ENCODE peak calls at places on chromosomes 6 and 20, in six cellular contexts. One of them, this sample, is unnamed.
A peak's percentile ranks its signal among the peaks of the same experiment; 100 is the strongest.

GRCh38 chr6:125314019-125314581 is 12.3 kb upstream of the HDDC2 start:
- DNase-seq in trophoblast cell: peak; percentile 35
- DNase-seq in H1: no peak
- DNase-seq in mesenchymal stem cell: peak; percentile 70
- DNase-seq in neuronal stem cell: peak; percentile 45
- DNase-seq in IMR-90: peak; percentile 61
- DNase-seq in this sample: peak; percentile 56

GRCh38 chr6:28585335-28585734 is 59.7 kb downstream of the GPX5 start:
- DNase-seq in H1: no peak
- DNase-seq in trophoblast cell: peak; percentile 37
- DNase-seq in neuronal stem cell: no peak
- DNase-seq in IMR-90: peak; percentile 76
- DNase-seq in mesenchymal stem cell: peak; percentile 33
- DNase-seq in this sample: no peak

GRCh38 chr6:53579338-53579737 is 34.4 kb upstream of the GCLC start:
- DNase-seq in IMR-90: no peak
- DNase-seq in neuronal stem cell: no peak
- DNase-seq in H1: no peak
- DNase-seq in trophoblast cell: no peak
- DNase-seq in mesenchymal stem cell: no peak
- DNase-seq in this sample: no peak

GRCh38 chr20:52833901-52834300 is 138.3 kb upstream of the TSHZ2 start:
- DNase-seq in neuronal stem cell: no peak
- DNase-seq in mesenchymal stem cell: no peak
- DNase-seq in trophoblast cell: peak; percentile 21
- DNase-seq in IMR-90: no peak
- DNase-seq in H1: no peak
- DNase-seq in this sample: no peak

GRCh38 chr6:163419413-163420314 is 5.1 kb downstream of the QKI start:
- DNase-seq in neuronal stem cell: no peak
- DNase-seq in IMR-90: peak; percentile 44
- DNase-seq in H1: no peak
- DNase-seq in trophoblast cell: no peak
- DNase-seq in mesenchymal stem cell: peak; percentile 41
- DNase-seq in this sample: no peak

GRCh38 chr6:15421945-15422733 is 176.3 kb downstream of the JARID2 start:
- DNase-seq in H1: no peak
- DNase-seq in mesenchymal stem cell: no peak
- DNase-seq in trophoblast cell: no peak
- DNase-seq in IMR-90: no peak
- DNase-seq in neuronal stem cell: no peak
- DNase-seq in this sample: no peak

GRCh38 chr6:46016063-46016608 is 476 bp upstream of the CLIC5 start:
- DNase-seq in trophoblast cell: no peak
- DNase-seq in IMR-90: no peak
- DNase-seq in H1: no peak
- DNase-seq in neuronal stem cell: no peak
- DNase-seq in mesenchymal stem cell: no peak
- DNase-seq in this sample: no peak

GRCh38 chr20:40639132-40639531 is 49.9 kb downstream of the MAFB start:
- DNase-seq in mesenchymal stem cell: no peak
- DNase-seq in H1: no peak
- DNase-seq in IMR-90: no peak
- DNase-seq in trophoblast cell: no peak
- DNase-seq in neuronal stem cell: no peak
- DNase-seq in this sample: no peak

GRCh38 chr6:44471271-44471981 is 83.9 kb downstream of the CDC5L start:
- DNase-seq in neuronal stem cell: no peak
- DNase-seq in H1: no peak
- DNase-seq in mesenchymal stem cell: no peak
- DNase-seq in IMR-90: no peak
- DNase-seq in trophoblast cell: peak; percentile 94
- DNase-seq in this sample: no peak

GRCh38 chr20:7672551-7672950 is 267.7 kb downstream of the HAO1 start:
- DNase-seq in IMR-90: no peak
- DNase-seq in neuronal stem cell: peak; percentile 15
- DNase-seq in mesenchymal stem cell: no peak
- DNase-seq in trophoblast cell: no peak
- DNase-seq in H1: no peak
- DNase-seq in this sample: no peak

GRCh38 chr6:34239893-34240292 is 3.2 kb downstream of the HMGA1 start:
- DNase-seq in trophoblast cell: no peak
- DNase-seq in H1: no peak
- DNase-seq in IMR-90: no peak
- DNase-seq in mesenchymal stem cell: no peak
- DNase-seq in neuronal stem cell: no peak
- DNase-seq in this sample: no peak

GRCh38 chr6:138468320-138469015 is 30.8 kb downstream of the NHSL1 start:
- DNase-seq in mesenchymal stem cell: peak; percentile 22
- DNase-seq in trophoblast cell: peak; percentile 1
- DNase-seq in neuronal stem cell: no peak
- DNase-seq in H1: no peak
- DNase-seq in IMR-90: peak; percentile 73
- DNase-seq in this sample: no peak

GRCh38 chr6:100188754-100189153 is 194.7 kb upstream of the MCHR2 start:
- DNase-seq in trophoblast cell: no peak
- DNase-seq in H1: no peak
- DNase-seq in mesenchymal stem cell: no peak
- DNase-seq in neuronal stem cell: no peak
- DNase-seq in IMR-90: peak; percentile 19
- DNase-seq in this sample: no peak

GRCh38 chr6:168206186-168206585 is 113.4 kb downstream of the DACT2 start:
- DNase-seq in mesenchymal stem cell: no peak
- DNase-seq in neuronal stem cell: no peak
- DNase-seq in IMR-90: no peak
- DNase-seq in H1: no peak
- DNase-seq in trophoblast cell: no peak
- DNase-seq in this sample: no peak

GRCh38 chr20:33646191-33646590 is 15.9 kb upstream of the C20orf144 start:
- DNase-seq in trophoblast cell: no peak
- DNase-seq in mesenchymal stem cell: no peak
- DNase-seq in IMR-90: no peak
- DNase-seq in H1: no peak
- DNase-seq in neuronal stem cell: no peak
- DNase-seq in this sample: no peak

GRCh38 chr20:33647603-33648395 is 14.3 kb upstream of the C20orf144 start:
- DNase-seq in H1: no peak
- DNase-seq in IMR-90: peak; percentile 31
- DNase-seq in mesenchymal stem cell: no peak
- DNase-seq in trophoblast cell: no peak
- DNase-seq in neuronal stem cell: no peak
- DNase-seq in this sample: no peak

GRCh38 chr20:33644313-33645071 is 17.6 kb upstream of the C20orf144 start:
- DNase-seq in H1: no peak
- DNase-seq in trophoblast cell: no peak
- DNase-seq in mesenchymal stem cell: no peak
- DNase-seq in IMR-90: no peak
- DNase-seq in neuronal stem cell: no peak
- DNase-seq in this sample: no peak

GRCh38 chr20:33645072-33645358 is 17.1 kb upstream of the C20orf144 start:
- DNase-seq in IMR-90: no peak
- DNase-seq in mesenchymal stem cell: no peak
- DNase-seq in H1: no peak
- DNase-seq in trophoblast cell: no peak
- DNase-seq in neuronal stem cell: no peak
- DNase-seq in this sample: no peak

DNA sequence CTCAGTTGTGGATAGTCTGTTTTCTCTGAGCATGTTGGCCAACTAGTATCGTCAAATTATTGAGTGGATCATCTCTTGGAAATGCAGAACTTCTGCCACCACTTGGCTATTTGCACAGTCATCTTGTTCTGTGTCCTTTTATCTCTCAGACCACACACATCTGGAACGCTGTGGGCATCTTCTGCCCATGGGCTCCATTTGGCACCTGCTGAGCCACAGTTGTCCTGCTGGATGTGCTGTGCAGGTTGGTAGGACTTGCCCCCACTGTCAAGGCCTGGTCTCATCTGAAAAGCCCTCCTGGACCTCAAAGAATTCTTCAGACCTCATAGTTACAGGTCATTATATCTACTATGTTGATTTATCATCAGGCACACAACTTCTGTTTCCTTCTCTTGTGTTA is 16.7 kb upstream of the C20orf144 start:
- DNase-seq in neuronal stem cell: no peak
- DNase-seq in H1: no peak
- DNase-seq in IMR-90: no peak
- DNase-seq in trophoblast cell: no peak
- DNase-seq in mesenchymal stem cell: no peak
- DNase-seq in this sample: no peak
- H3K14ac ChIP-seq in neuronal stem cell: no peak overlapping the region
- H3K14ac ChIP-seq in H1: no peak overlapping the region
- H3K14ac ChIP-seq in IMR-90: no peak overlapping the region
- H3K14ac ChIP-seq in trophoblast cell: no peak overlapping the region
- H3K14ac ChIP-seq in mesenchymal stem cell: no peak overlapping the region
- H3K14ac ChIP-seq in this sample: no peak overlapping the region

GRCh38 chr20:47784256-47784598 is 1.1 kb downstream of the SULF2 start:
- DNase-seq in neuronal stem cell: no peak
- DNase-seq in IMR-90: no peak
- DNase-seq in mesenchymal stem cell: no peak
- DNase-seq in trophoblast cell: no peak
- DNase-seq in H1: no peak
- DNase-seq in this sample: no peak
- H4K91ac ChIP-seq in neuronal stem cell: no peak overlapping the region
- H4K91ac ChIP-seq in IMR-90: no peak overlapping the region
- H4K91ac ChIP-seq in mesenchymal stem cell: no peak overlapping the region
- H4K91ac ChIP-seq in trophoblast cell: peak overlapping the region; percentile 41
- H4K91ac ChIP-seq in H1: no peak overlapping the region
- H4K91ac ChIP-seq in this sample: no peak overlapping the region

DNA sequence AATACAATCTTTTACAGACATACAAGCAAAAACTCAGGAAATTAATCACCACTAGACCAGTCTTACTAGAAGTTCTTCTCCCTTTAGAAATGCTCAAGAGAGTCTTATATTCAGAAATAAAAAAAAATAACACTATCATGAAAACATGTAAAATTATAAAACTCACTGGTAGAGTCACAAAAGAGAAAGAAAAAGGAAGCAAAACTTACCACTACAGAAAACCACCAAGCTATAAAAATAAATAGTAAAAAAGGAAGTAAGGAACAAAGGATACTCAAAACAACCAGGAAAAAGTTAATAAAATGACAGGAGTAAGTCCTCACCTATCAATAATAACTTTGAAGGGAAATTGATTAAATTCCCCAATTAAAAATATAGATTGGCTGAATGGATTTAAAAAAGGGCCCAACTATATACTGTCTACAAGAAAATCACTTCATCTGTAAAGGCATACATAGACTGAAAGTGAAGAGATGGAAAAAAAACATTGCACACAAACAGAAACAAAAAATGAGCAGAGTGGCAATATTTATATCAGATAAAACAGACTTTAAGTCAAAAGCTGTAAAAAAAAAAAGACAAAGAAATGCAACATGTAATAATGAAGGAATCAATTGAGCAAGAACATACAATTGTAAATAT is 489.5 kb downstream of the KIF16B start:
- DNase-seq in trophoblast cell: no peak
- DNase-seq in mesenchymal stem cell: no peak
- DNase-seq in H1: no peak
- DNase-seq in IMR-90: no peak
- DNase-seq in neuronal stem cell: no peak
- DNase-seq in this sample: no peak
- H3K14ac ChIP-seq in trophoblast cell: no peak overlapping the region
- H3K14ac ChIP-seq in mesenchymal stem cell: no peak overlapping the region
- H3K14ac ChIP-seq in H1: no peak overlapping the region
- H3K14ac ChIP-seq in IMR-90: no peak overlapping the region
- H3K14ac ChIP-seq in neuronal stem cell: no peak overlapping the region
- H3K14ac ChIP-seq in this sample: no peak overlapping the region

DNA sequence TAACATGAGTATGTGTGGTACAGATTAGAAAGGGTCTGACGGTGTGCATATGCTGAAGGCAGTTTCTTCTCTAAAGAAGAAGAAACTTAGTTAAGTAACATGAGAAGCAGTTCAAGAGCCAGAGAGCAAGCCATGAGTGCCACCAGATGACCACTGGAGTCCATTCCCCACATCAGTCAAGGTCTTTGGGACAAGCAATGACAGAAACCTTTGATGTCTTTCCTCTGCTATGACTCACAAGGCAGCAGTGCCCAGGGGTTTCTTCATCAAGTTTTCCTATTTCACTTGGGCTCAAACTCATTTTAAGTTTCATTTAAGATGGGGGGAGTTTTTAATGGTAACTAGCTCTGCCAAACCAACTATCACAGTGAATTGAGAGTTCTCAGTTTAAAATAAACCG is 303.8 kb upstream of the TBX18 start:
- DNase-seq in trophoblast cell: no peak
- DNase-seq in neuronal stem cell: no peak
- DNase-seq in H1: no peak
- DNase-seq in mesenchymal stem cell: no peak
- DNase-seq in IMR-90: no peak
- DNase-seq in this sample: no peak
- H4K91ac ChIP-seq in trophoblast cell: no peak overlapping the region
- H4K91ac ChIP-seq in neuronal stem cell: no peak overlapping the region
- H4K91ac ChIP-seq in H1: no peak overlapping the region
- H4K91ac ChIP-seq in mesenchymal stem cell: no peak overlapping the region
- H4K91ac ChIP-seq in IMR-90: no peak overlapping the region
- H4K91ac ChIP-seq in this sample: no peak overlapping the region